ENCODE peak calls at places on chromosomes 3 and 15, in five cellular contexts. One of them, this sample, is unnamed.

GRCh38 chr15:57415559-57415958 is 39.3 kb downstream of the CGNL1 start:
- DNase-seq in GM12864: no peak
- DNase-seq in A673: no peak
- DNase-seq in HFF-Myc: no peak
- DNase-seq in A549: no peak
- DNase-seq in this sample: no peak

GRCh38 chr3:192212979-192213378 is 514.4 kb downstream of the FGF12 start:
- DNase-seq in GM12864: no peak
- DNase-seq in A673: no peak
- DNase-seq in HFF-Myc: no peak
- DNase-seq in A549: no peak
- DNase-seq in this sample: no peak

GRCh38 chr3:10055097-10055496 is 28.9 kb downstream of the FANCD2 start:
- DNase-seq in GM12864: no peak
- DNase-seq in A673: no peak
- DNase-seq in HFF-Myc: no peak
- DNase-seq in A549: no peak
- DNase-seq in this sample: no peak

GRCh38 chr3:133113526-133113925 is 75.3 kb downstream of the TMEM108 start:
- DNase-seq in GM12864: no peak
- DNase-seq in A673: no peak
- DNase-seq in HFF-Myc: no peak
- DNase-seq in A549: no peak
- DNase-seq in this sample: no peak

GRCh38 chr15:90552929-90553211 is 23.1 kb downstream of the CRTC3 start:
- DNase-seq in GM12864: no peak
- DNase-seq in A673: no peak
- DNase-seq in HFF-Myc: no peak
- DNase-seq in A549: no peak
- DNase-seq in this sample: no peak

GRCh38 chr3:127674099-127674792 is 1.5 kb downstream of the ABTB1 start:
- DNase-seq in GM12864: no peak
- DNase-seq in A673: no peak
- DNase-seq in HFF-Myc: no peak
- DNase-seq in A549: no peak
- DNase-seq in this sample: no peak

GRCh38 chr15:36951747-36952247 is 148.6 kb downstream of the MEIS2 start:
- DNase-seq in GM12864: no peak
- DNase-seq in A673: no peak
- DNase-seq in HFF-Myc: peak
- DNase-seq in A549: no peak
- DNase-seq in this sample: no peak

GRCh38 chr3:22685598-22685997 is 517.5 kb upstream of the UBE2E2 start:
- DNase-seq in GM12864: no peak
- DNase-seq in A673: no peak
- DNase-seq in HFF-Myc: no peak
- DNase-seq in A549: no peak
- DNase-seq in this sample: no peak

GRCh38 chr3:192675958-192676649 is 51.2 kb downstream of the FGF12 start:
- DNase-seq in GM12864: no peak
- DNase-seq in A673: no peak
- DNase-seq in HFF-Myc: no peak
- DNase-seq in A549: no peak
- DNase-seq in this sample: no peak

GRCh38 chr3:53350652-53351051 is 3.3 kb upstream of the DCP1A start:
- DNase-seq in GM12864: no peak
- DNase-seq in A673: peak
- DNase-seq in HFF-Myc: no peak
- DNase-seq in A549: peak
- DNase-seq in this sample: peak

GRCh38 chr3:194730369-194730768 is 44.7 kb downstream of the FAM43A start:
- DNase-seq in GM12864: no peak
- DNase-seq in A673: peak
- DNase-seq in HFF-Myc: no peak
- DNase-seq in A549: no peak
- DNase-seq in this sample: no peak

GRCh38 chr15:93217343-93217742 is 128.3 kb upstream of the RGMA start:
- DNase-seq in GM12864: no peak
- DNase-seq in A673: no peak
- DNase-seq in HFF-Myc: no peak
- DNase-seq in A549: no peak
- DNase-seq in this sample: no peak

GRCh38 chr15:62783303-62783957 is 259.1 kb upstream of the TPM1 start:
- DNase-seq in GM12864: no peak
- DNase-seq in A673: no peak
- DNase-seq in HFF-Myc: peak
- DNase-seq in A549: no peak
- DNase-seq in this sample: no peak

GRCh38 chr3:134374791-134375541 is 719 bp upstream of the AMOTL2 start:
- DNase-seq in GM12864: no peak
- DNase-seq in A673: no peak
- DNase-seq in HFF-Myc: no peak
- DNase-seq in A549: peak
- DNase-seq in this sample: no peak

GRCh38 chr3:112982710-112983109 is 7.8 kb upstream of the CD200R1 start:
- DNase-seq in GM12864: no peak
- DNase-seq in A673: no peak
- DNase-seq in HFF-Myc: no peak
- DNase-seq in A549: no peak
- DNase-seq in this sample: no peak

GRCh38 chr3:13532661-13533060 is 16.3 kb upstream of the FBLN2 start:
- DNase-seq in GM12864: no peak
- DNase-seq in A673: no peak
- DNase-seq in HFF-Myc: no peak
- DNase-seq in A549: no peak
- DNase-seq in this sample: no peak

GRCh38 chr15:68880382-68880781 is 49.9 kb upstream of the SPESP1 start:
- DNase-seq in GM12864: no peak
- DNase-seq in A673: no peak
- DNase-seq in HFF-Myc: no peak
- DNase-seq in A549: no peak
- DNase-seq in this sample: no peak

GRCh38 chr3:110814170-110815007 is 257.2 kb upstream of the NECTIN3 start:
- DNase-seq in GM12864: peak
- DNase-seq in A673: no peak
- DNase-seq in HFF-Myc: peak
- DNase-seq in A549: no peak
- DNase-seq in this sample: no peak

GRCh38 chr3:13866406-13866965 is 13.4 kb downstream of the WNT7A start:
- DNase-seq in GM12864: no peak
- DNase-seq in A673: peak
- DNase-seq in HFF-Myc: no peak
- DNase-seq in A549: no peak
- DNase-seq in this sample: no peak

GRCh38 chr15:88375234-88375926 is 91.8 kb downstream of the MRPL46 start:
- DNase-seq in GM12864: no peak
- DNase-seq in A673: no peak
- DNase-seq in HFF-Myc: peak
- DNase-seq in A549: peak
- DNase-seq in this sample: no peak

GRCh38 chr3:113173102-113173501 is 38.3 kb upstream of the BOC start:
- DNase-seq in GM12864: no peak
- DNase-seq in A673: no peak
- DNase-seq in HFF-Myc: no peak
- DNase-seq in A549: no peak
- DNase-seq in this sample: no peak

GRCh38 chr3:45124379-45124778 is 21.8 kb downstream of the CDCP1 start:
- DNase-seq in GM12864: no peak
- DNase-seq in A673: no peak
- DNase-seq in HFF-Myc: peak
- DNase-seq in A549: peak
- DNase-seq in this sample: no peak

GRCh38 chr3:12334786-12335185 is 45.9 kb downstream of the PPARG start:
- DNase-seq in GM12864: no peak
- DNase-seq in A673: no peak
- DNase-seq in HFF-Myc: no peak
- DNase-seq in A549: no peak
- DNase-seq in this sample: no peak

GRCh38 chr3:72231439-72232196 is 446.7 kb upstream of the PROK2 start:
- DNase-seq in GM12864: no peak
- DNase-seq in A673: no peak
- DNase-seq in HFF-Myc: no peak
- DNase-seq in A549: no peak
- DNase-seq in this sample: no peak

GRCh38 chr15:57635300-57635944 is 43.7 kb downstream of the MYZAP start:
- DNase-seq in GM12864: no peak
- DNase-seq in A673: no peak
- DNase-seq in HFF-Myc: no peak
- DNase-seq in A549: no peak
- DNase-seq in this sample: no peak

GRCh38 chr15:41841131-41841530 is 2.5 kb downstream of the PLA2G4B start:
- DNase-seq in GM12864: no peak
- DNase-seq in A673: no peak
- DNase-seq in HFF-Myc: no peak
- DNase-seq in A549: no peak
- DNase-seq in this sample: no peak

GRCh38 chr3:52240886-52241244 is 1.9 kb upstream of the TWF2 start:
- DNase-seq in GM12864: no peak
- DNase-seq in A673: no peak
- DNase-seq in HFF-Myc: no peak
- DNase-seq in A549: no peak
- DNase-seq in this sample: no peak

GRCh38 chr3:52238761-52239701 is at the start of gene TWF2:
- DNase-seq in GM12864: no peak
- DNase-seq in A673: peak
- DNase-seq in HFF-Myc: no peak
- DNase-seq in A549: peak
- DNase-seq in this sample: peak

GRCh38 chr3:52238193-52238760 is 681 bp downstream of the TWF2 start:
- DNase-seq in GM12864: no peak
- DNase-seq in A673: no peak
- DNase-seq in HFF-Myc: no peak
- DNase-seq in A549: peak
- DNase-seq in this sample: no peak

GRCh38 chr3:52242039-52242438 is 3.1 kb upstream of the TWF2 start:
- DNase-seq in GM12864: no peak
- DNase-seq in A673: no peak
- DNase-seq in HFF-Myc: no peak
- DNase-seq in A549: no peak
- DNase-seq in this sample: no peak

GRCh38 chr3:52240059-52240885 is 1.3 kb upstream of the TWF2 start:
- DNase-seq in GM12864: peak
- DNase-seq in A673: peak
- DNase-seq in HFF-Myc: peak
- DNase-seq in A549: no peak
- DNase-seq in this sample: no peak
- TF ChIP-seq CTCF in GM12864: peak
- TF ChIP-seq CTCF in A673: no peak
- TF ChIP-seq CTCF in HFF-Myc: no peak
- TF ChIP-seq CTCF in A549: no peak
- TF ChIP-seq CTCF in this sample: no peak

DNA sequence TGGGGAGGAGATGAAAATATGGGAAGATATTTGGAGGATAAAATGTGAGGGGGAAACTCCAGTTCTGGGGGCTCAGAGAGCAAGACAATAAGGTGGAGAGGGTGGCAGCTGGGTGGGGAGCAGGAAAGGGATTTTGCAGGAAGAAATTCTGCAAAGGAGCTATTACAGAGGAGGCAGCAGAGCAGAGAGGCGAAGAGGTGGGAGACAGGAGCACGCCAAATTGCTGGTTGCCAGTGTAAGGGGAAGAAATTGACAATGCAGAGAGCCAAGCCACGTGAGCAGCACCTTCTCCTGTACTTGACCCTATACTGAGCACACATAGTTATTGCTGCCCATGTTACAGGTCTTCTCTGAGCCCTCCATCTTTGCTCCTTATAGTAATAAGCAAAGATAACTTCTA is 190.3 kb upstream of the ONECUT1 start:
- DNase-seq in GM12864: no peak
- DNase-seq in A673: no peak
- DNase-seq in HFF-Myc: no peak
- DNase-seq in A549: no peak
- DNase-seq in this sample: no peak
- TF ChIP-seq CTCF in GM12864: no peak
- TF ChIP-seq CTCF in A673: no peak
- TF ChIP-seq CTCF in HFF-Myc: no peak
- TF ChIP-seq CTCF in A549: no peak
- TF ChIP-seq CTCF in this sample: no peak

GRCh38 chr3:37627951-37628620 is 233.6 kb upstream of the CTDSPL start:
- DNase-seq in GM12864: no peak
- DNase-seq in A673: no peak
- DNase-seq in HFF-Myc: peak
- DNase-seq in A549: no peak
- DNase-seq in this sample: peak

GRCh38 chr3:37625051-37625450 is 236.6 kb upstream of the CTDSPL start:
- DNase-seq in GM12864: no peak
- DNase-seq in A673: no peak
- DNase-seq in HFF-Myc: no peak
- DNase-seq in A549: no peak
- DNase-seq in this sample: no peak

GRCh38 chr3:37628711-37629301 is 232.9 kb upstream of the CTDSPL start:
- DNase-seq in GM12864: no peak
- DNase-seq in A673: no peak
- DNase-seq in HFF-Myc: peak
- DNase-seq in A549: no peak
- DNase-seq in this sample: no peak

GRCh38 chr3:37625690-37626089 is 236.0 kb upstream of the CTDSPL start:
- DNase-seq in GM12864: no peak
- DNase-seq in A673: no peak
- DNase-seq in HFF-Myc: no peak
- DNase-seq in A549: no peak
- DNase-seq in this sample: no peak

DNA sequence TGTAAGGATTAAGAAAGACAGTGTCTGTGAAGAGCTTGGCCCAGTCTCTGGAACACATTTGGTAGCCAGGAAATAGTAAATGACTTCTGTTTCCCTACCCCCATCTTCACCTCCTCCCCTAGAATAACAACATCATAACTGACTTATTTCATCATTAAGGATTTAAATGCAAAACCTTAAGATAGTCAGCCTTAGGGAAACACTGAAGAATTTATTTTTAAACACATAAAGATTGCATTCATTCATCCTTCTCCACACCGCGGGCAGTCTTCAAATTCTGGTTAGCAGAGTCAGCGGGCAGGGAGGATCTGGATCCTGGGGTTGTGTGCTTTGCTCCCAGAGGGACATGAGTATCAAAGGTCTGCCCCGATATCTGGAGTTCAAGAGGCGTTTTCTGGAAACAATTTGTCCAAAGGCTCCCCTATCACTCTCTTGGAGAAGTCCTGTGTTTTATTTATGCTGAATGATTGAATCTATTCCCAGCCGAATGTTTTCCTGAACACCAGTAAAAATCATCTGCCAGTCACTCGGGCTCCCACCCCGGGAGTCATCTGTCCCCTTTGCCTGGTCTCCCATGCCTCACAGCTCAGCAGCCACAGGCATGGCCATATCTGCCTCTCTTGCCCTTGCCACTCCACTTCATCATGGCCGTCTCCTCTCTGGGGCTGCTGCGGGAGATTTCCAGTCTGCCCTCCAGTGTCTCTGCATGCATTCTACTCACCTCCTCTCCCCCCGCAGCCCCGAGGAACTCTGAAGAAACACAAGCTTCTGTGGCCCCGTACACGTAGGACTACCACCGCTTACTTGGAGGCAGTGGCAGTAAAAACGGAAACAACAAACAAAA is 234.7 kb upstream of the CTDSPL start:
- DNase-seq in GM12864: no peak
- DNase-seq in A673: no peak
- DNase-seq in HFF-Myc: no peak
- DNase-seq in A549: no peak
- DNase-seq in this sample: no peak
- TF ChIP-seq CTCF in GM12864: no peak
- TF ChIP-seq CTCF in A673: no peak
- TF ChIP-seq CTCF in HFF-Myc: no peak
- TF ChIP-seq CTCF in A549: no peak
- TF ChIP-seq CTCF in this sample: no peak

GRCh38 chr15:71752604-71753289 is 57.6 kb upstream of the NR2E3 start:
- DNase-seq in GM12864: no peak
- DNase-seq in A673: peak
- DNase-seq in HFF-Myc: peak
- DNase-seq in A549: peak
- DNase-seq in this sample: peak
- TF ChIP-seq CTCF in GM12864: peak
- TF ChIP-seq CTCF in A673: peak
- TF ChIP-seq CTCF in HFF-Myc: peak
- TF ChIP-seq CTCF in A549: peak
- TF ChIP-seq CTCF in this sample: peak

This sample was measured in GM20000.